ENCODE peak calls at places on chromosomes 11 and 22, in six cellular contexts. U, I, N, M, V and G are unnamed samples.
A peak's percentile ranks its signal among the peaks of the same experiment; 100 is the strongest.

GRCh38 chr22:39207141-39208012 is 37.4 kb downstream of the PDGFB start:
- DNase-seq in U (no peak), I (no peak), N (peak; percentile 77), M (no peak), V (no peak), G (no peak)

GRCh38 chr11:103079833-103080232 is 12.1 kb downstream of the DCUN1D5 start:
- DNase-seq in U (no peak), I (no peak), N (no peak), M (no peak), V (peak; percentile 19), G (no peak)

GRCh38 chr22:26574001-26574723 is 15.8 kb downstream of the TPST2 start:
- DNase-seq in U (no peak), I (no peak), N (no peak), M (no peak), V (no peak), G (no peak)

GRCh38 chr11:135073870-135074269 is 661.8 kb upstream of the B3GAT1 start:
- DNase-seq in U (no peak), I (no peak), N (no peak), M (no peak), V (no peak), G (no peak)

GRCh38 chr11:80621871-80622270 is 1181.0 kb upstream of the TENM4 start:
- DNase-seq in U (no peak), I (no peak), N (no peak), M (no peak), V (no peak), G (no peak)

GRCh38 chr11:14499178-14499559 is 442 bp downstream of the COPB1 start:
- DNase-seq in U (peak; percentile 5), I (no peak), N (no peak), M (peak; percentile 14), V (no peak), G (no peak)

GRCh38 chr11:11876458-11876857 is 34.7 kb downstream of the USP47 start:
- DNase-seq in U (no peak), I (no peak), N (no peak), M (peak; percentile 45), V (no peak), G (no peak)

GRCh38 chr22:39651783-39652058 is 81.2 kb downstream of the CACNA1I start:
- DNase-seq in U (no peak), I (no peak), N (no peak), M (no peak), V (peak; percentile 13), G (no peak)

GRCh38 chr22:23263651-23264555 is 83.6 kb downstream of the BCR start:
- DNase-seq in U (peak; percentile 32), I (no peak), N (no peak), M (no peak), V (no peak), G (no peak)

GRCh38 chr11:12674936-12675696 is 895 bp downstream of the TEAD1 start:
- DNase-seq in U (no peak), I (peak; percentile 36), N (peak; percentile 80), M (peak; percentile 67), V (peak; percentile 52), G (no peak)

GRCh38 chr11:46393231-46393616 is 1.6 kb upstream of the CHRM4 start:
- DNase-seq in U (no peak), I (no peak), N (no peak), M (no peak), V (no peak), G (no peak)

GRCh38 chr11:74288161-74288560 is 23.3 kb downstream of the P4HA3 start:
- DNase-seq in U (no peak), I (no peak), N (no peak), M (peak; percentile 60), V (peak; percentile 99), G (no peak)

GRCh38 chr22:47647720-47648119 is 885.3 kb downstream of the TBC1D22A start:
- DNase-seq in U (no peak), I (no peak), N (no peak), M (no peak), V (no peak), G (no peak)

GRCh38 chr11:59473015-59473414 is at the start of gene OR4D10:
- DNase-seq in U (no peak), I (no peak), N (no peak), M (no peak), V (no peak), G (no peak)

GRCh38 chr11:64007629-64008282 is 21.5 kb downstream of the OTUB1 start:
- DNase-seq in U (no peak), I (no peak), N (peak; percentile 88), M (peak; percentile 45), V (peak; percentile 53), G (no peak)

GRCh38 chr11:10314199-10315072 is 9.6 kb downstream of the ADM start:
- DNase-seq in U (no peak), I (no peak), N (no peak), M (peak; percentile 62), V (peak; percentile 54), G (no peak)

GRCh38 chr11:91299980-91300379 is 924.6 kb upstream of the FAT3 start:
- DNase-seq in U (no peak), I (no peak), N (no peak), M (no peak), V (no peak), G (no peak)

GRCh38 chr11:1219836-1220810 is 2.7 kb upstream of the MUC5B start:
- DNase-seq in U (no peak), I (no peak), N (peak; percentile 80), M (no peak), V (no peak), G (no peak)

GRCh38 chr11:9330387-9331384 is 16.3 kb upstream of the TMEM41B start:
- DNase-seq in U (no peak), I (no peak), N (peak; percentile 24), M (no peak), V (peak; percentile 54), G (no peak)

GRCh38 chr11:8090756-8091155 is 9.7 kb downstream of the TUB start:
- DNase-seq in U (no peak), I (peak; percentile 21), N (no peak), M (peak; percentile 33), V (peak; percentile 43), G (no peak)